ENCODE peak calls at places on chromosomes 3 and 15, in four cellular contexts. One of them, this sample, is unnamed.

GRCh38 chr15:45522931-45523331 is 376 bp upstream of the SLC30A4 start:
- DNase-seq in HS-5: no peak
- DNase-seq in H9: peak
- DNase-seq in EH: peak
- DNase-seq in this sample: no peak

GRCh38 chr3:8560608-8561007 is 59.0 kb downstream of the LMCD1 start:
- DNase-seq in HS-5: no peak
- DNase-seq in H9: no peak
- DNase-seq in EH: peak
- DNase-seq in this sample: no peak

GRCh38 chr3:186160691-186161243 is 51.9 kb upstream of the ETV5 start:
- DNase-seq in HS-5: no peak
- DNase-seq in H9: no peak
- DNase-seq in EH: no peak
- DNase-seq in this sample: no peak

GRCh38 chr15:56877591-56877990 is 40.9 kb upstream of the TCF12 start:
- DNase-seq in HS-5: no peak
- DNase-seq in H9: no peak
- DNase-seq in EH: no peak
- DNase-seq in this sample: no peak

GRCh38 chr15:89486726-89487050 is 9.7 kb downstream of the RHCG start:
- DNase-seq in HS-5: no peak
- DNase-seq in H9: peak
- DNase-seq in EH: no peak
- DNase-seq in this sample: peak

GRCh38 chr15:63246691-63247464 is 30.5 kb upstream of the APH1B start:
- DNase-seq in HS-5: peak
- DNase-seq in H9: no peak
- DNase-seq in EH: peak
- DNase-seq in this sample: no peak

GRCh38 chr3:148957586-148957985 is 33.8 kb upstream of the GYG1 start:
- DNase-seq in HS-5: no peak
- DNase-seq in H9: peak
- DNase-seq in EH: peak
- DNase-seq in this sample: peak

GRCh38 chr3:158748237-158748828 is 16.1 kb upstream of the RARRES1 start:
- DNase-seq in HS-5: no peak
- DNase-seq in H9: no peak
- DNase-seq in EH: no peak
- DNase-seq in this sample: no peak

This sample was measured in Calu3.